ENCODE peak calls at places on chromosome 1, in four cellular contexts. P, Y, K and G are unnamed samples.

GRCh38 chr1:117664314-117664713 is 58.5 kb downstream of the TENT5C start:
- DNase-seq in P (peak; percentile 84), Y (no peak), K (no peak), G (peak; percentile 92)

GRCh38 chr1:65172936-65173335 is 24.9 kb downstream of the AK4 start:
- DNase-seq in P (no peak), Y (no peak), K (no peak), G (no peak)

GRCh38 chr1:43296207-43296606 is 4.6 kb upstream of the TIE1 start:
- DNase-seq in P (no peak), Y (no peak), K (no peak), G (no peak)

GRCh38 chr1:221543529-221544120 is 198.3 kb downstream of the DUSP10 start:
- DNase-seq in P (no peak), Y (no peak), K (peak; percentile 24), G (no peak)

GRCh38 chr1:239812580-239812979 is 279.1 kb upstream of the FMN2 start:
- DNase-seq in P (no peak), Y (no peak), K (no peak), G (no peak)

GRCh38 chr1:183942933-183943693 is 94.4 kb downstream of the COLGALT2 start:
- DNase-seq in P (no peak), Y (peak; percentile 12), K (peak; percentile 100), G (no peak)

GRCh38 chr1:1434131-1434811 is 1.2 kb upstream of the VWA1 start:
- DNase-seq in P (no peak), Y (peak; percentile 52), K (peak; percentile 28), G (no peak)

GRCh38 chr1:206794294-206794908 is 22.1 kb upstream of the IL10 start:
- DNase-seq in P (no peak), Y (no peak), K (no peak), G (peak; percentile 29)

GRCh38 chr1:6392081-6392879 is 1.3 kb downstream of the ACOT7 start:
- DNase-seq in P (peak; percentile 12), Y (no peak), K (no peak), G (no peak)

GRCh38 chr1:11285883-11286734 is 13.1 kb downstream of the UBIAD1 start:
- DNase-seq in P (no peak), Y (peak; percentile 11), K (no peak), G (no peak)

GRCh38 chr1:240705584-240705983 is 93.6 kb upstream of the GREM2 start:
- DNase-seq in P (no peak), Y (no peak), K (peak; percentile 72), G (no peak)

GRCh38 chr1:161848676-161849075 is 82.6 kb downstream of the ATF6 start:
- DNase-seq in P (no peak), Y (peak; percentile 4), K (no peak), G (no peak)

GRCh38 chr1:8712413-8713229 is 104.8 kb downstream of the RERE start:
- DNase-seq in P (no peak), Y (peak; percentile 70), K (peak; percentile 64), G (no peak)

GRCh38 chr1:96076589-96076988 is 645.0 kb upstream of the PTBP2 start:
- DNase-seq in P (no peak), Y (no peak), K (no peak), G (no peak)

GRCh38 chr1:58971629-58972140 is 187.8 kb upstream of the JUN start:
- DNase-seq in P (no peak), Y (no peak), K (no peak), G (no peak)

GRCh38 chr1:150268342-150268705 is 492 bp downstream of the APH1A start:
- DNase-seq in P (peak; percentile 51), Y (peak; percentile 28), K (no peak), G (peak; percentile 58)

GRCh38 chr1:215002471-215002870 is 80.1 kb upstream of the KCNK2 start:
- DNase-seq in P (no peak), Y (no peak), K (peak; percentile 99), G (no peak)

GRCh38 chr1:87224209-87224608 is 104.5 kb upstream of the LMO4 start:
- DNase-seq in P (no peak), Y (no peak), K (peak; percentile 98), G (no peak)

GRCh38 chr1:213055087-213055591 is 4.1 kb downstream of the RPS6KC1 start:
- DNase-seq in P (no peak), Y (no peak), K (no peak), G (no peak)

GRCh38 chr1:195591917-195592672 is 1016.1 kb downstream of the KCNT2 start:
- DNase-seq in P (no peak), Y (no peak), K (peak; percentile 62), G (no peak)

GRCh38 chr1:168482106-168482505 is 61.7 kb downstream of the XCL2 start:
- DNase-seq in P (no peak), Y (peak; percentile 50), K (no peak), G (no peak)

GRCh38 chr1:22831729-22832413 is 121.2 kb downstream of the EPHB2 start:
- DNase-seq in P (no peak), Y (no peak), K (peak; percentile 56), G (no peak)

GRCh38 chr1:225941220-225941948 is at the start of gene LEFTY2:
- DNase-seq in P (no peak), Y (peak; percentile 41), K (no peak), G (no peak)

GRCh38 chr1:39977202-39977601 is 22.3 kb downstream of the MFSD2A start:
- DNase-seq in P (no peak), Y (no peak), K (no peak), G (no peak)

GRCh38 chr1:903721-904270 is 19.9 kb upstream of the SAMD11 start:
- DNase-seq in P (no peak), Y (no peak), K (no peak), G (no peak)

GRCh38 chr1:47870480-47870879 is 126.7 kb downstream of the TRABD2B start:
- DNase-seq in P (no peak), Y (no peak), K (no peak), G (no peak)

GRCh38 chr1:200379431-200379755 is 30.4 kb downstream of the ZNF281 start:
- DNase-seq in P (no peak), Y (no peak), K (peak; percentile 71), G (no peak)

GRCh38 chr1:165490175-165490574 is 45.2 kb upstream of the RXRG start:
- DNase-seq in P (no peak), Y (no peak), K (no peak), G (no peak)

GRCh38 chr1:9413143-9413876 is 120.6 kb downstream of the SPSB1 start:
- DNase-seq in P (no peak), Y (peak; percentile 80), K (peak; percentile 91), G (peak; percentile 19)

GRCh38 chr1:68313736-68314594 is 81.6 kb upstream of the WLS start:
- DNase-seq in P (no peak), Y (peak; percentile 47), K (no peak), G (no peak)

GRCh38 chr1:218546314-218546713 is 201.2 kb downstream of the TGFB2 start:
- DNase-seq in P (no peak), Y (no peak), K (no peak), G (no peak)

GRCh38 chr1:223405507-223405906 is 12.3 kb downstream of the CCDC185 start:
- DNase-seq in P (no peak), Y (no peak), K (no peak), G (peak; percentile 11)